ENCODE peak calls at places on chromosomes 11 and 22, in four cellular contexts. One of them, this sample, is unnamed.

GRCh38 chr11:114774599-114775365 is 96.5 kb downstream of the NXPE2 start:
- DNase-seq in fibroblast of lung: peak
- DNase-seq in H9: peak
- DNase-seq in HFF-Myc: no peak
- DNase-seq in this sample: peak

GRCh38 chr11:119673389-119674336 is 55.3 kb downstream of the NECTIN1 start:
- DNase-seq in fibroblast of lung: no peak
- DNase-seq in H9: no peak
- DNase-seq in HFF-Myc: no peak
- DNase-seq in this sample: no peak

GRCh38 chr11:2665747-2666710 is 33.8 kb downstream of the KCNQ1OT1 start:
- DNase-seq in fibroblast of lung: peak
- DNase-seq in H9: peak
- DNase-seq in HFF-Myc: no peak
- DNase-seq in this sample: no peak

GRCh38 chr11:130426223-130427048 is 2.0 kb downstream of the ADAMTS8 start:
- DNase-seq in fibroblast of lung: no peak
- DNase-seq in H9: no peak
- DNase-seq in HFF-Myc: no peak
- DNase-seq in this sample: no peak

GRCh38 chr11:2551131-2551530 is 106.3 kb downstream of the KCNQ1 start:
- DNase-seq in fibroblast of lung: no peak
- DNase-seq in H9: no peak
- DNase-seq in HFF-Myc: no peak
- DNase-seq in this sample: peak

GRCh38 chr11:68355471-68355870 is 43.1 kb downstream of the LRP5 start:
- DNase-seq in fibroblast of lung: no peak
- DNase-seq in H9: no peak
- DNase-seq in HFF-Myc: no peak
- DNase-seq in this sample: no peak

GRCh38 chr11:116590844-116591575 is 181.8 kb downstream of the BUD13 start:
- DNase-seq in fibroblast of lung: no peak
- DNase-seq in H9: no peak
- DNase-seq in HFF-Myc: no peak
- DNase-seq in this sample: no peak

GRCh38 chr11:113752932-113753331 is 20.6 kb downstream of the ZW10 start:
- DNase-seq in fibroblast of lung: no peak
- DNase-seq in H9: no peak
- DNase-seq in HFF-Myc: no peak
- DNase-seq in this sample: no peak

GRCh38 chr22:37095113-37095512 is 14.4 kb downstream of the TMPRSS6 start:
- DNase-seq in fibroblast of lung: no peak
- DNase-seq in H9: no peak
- DNase-seq in HFF-Myc: no peak
- DNase-seq in this sample: no peak

DNA sequence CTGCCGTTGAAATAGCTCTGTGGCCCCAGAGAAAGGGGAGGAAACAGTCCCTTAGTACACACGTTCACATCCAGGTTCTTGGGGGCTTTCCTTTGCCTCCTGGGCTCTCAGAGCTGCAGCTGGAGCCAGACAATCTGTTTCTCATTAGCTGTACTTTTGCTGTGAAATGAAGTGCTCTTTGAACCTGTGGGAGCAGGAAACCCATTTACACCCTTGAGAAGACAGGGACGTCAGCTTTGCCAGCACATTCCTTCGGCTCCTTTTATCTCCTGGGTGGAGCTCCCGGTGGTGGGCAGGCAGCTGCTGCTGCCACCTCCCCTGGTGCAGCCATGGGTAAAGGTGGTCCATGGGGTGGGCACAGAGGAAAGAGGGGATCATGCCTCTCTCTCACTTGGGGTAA is 80.6 kb upstream of the TIMP3 start:
- DNase-seq in fibroblast of lung: peak
- DNase-seq in H9: no peak
- DNase-seq in HFF-Myc: peak
- DNase-seq in this sample: no peak
- TF ChIP-seq CTCF in fibroblast of lung: no peak
- TF ChIP-seq CTCF in H9: no peak
- TF ChIP-seq CTCF in HFF-Myc: no peak
- TF ChIP-seq CTCF in this sample: no peak

GRCh38 chr11:103903621-103904323 is 132.7 kb upstream of the DDI1 start:
- DNase-seq in fibroblast of lung: no peak
- DNase-seq in H9: no peak
- DNase-seq in HFF-Myc: no peak
- DNase-seq in this sample: no peak
- TF ChIP-seq CTCF in fibroblast of lung: no peak
- TF ChIP-seq CTCF in H9: no peak
- TF ChIP-seq CTCF in HFF-Myc: no peak
- TF ChIP-seq CTCF in this sample: no peak

DNA sequence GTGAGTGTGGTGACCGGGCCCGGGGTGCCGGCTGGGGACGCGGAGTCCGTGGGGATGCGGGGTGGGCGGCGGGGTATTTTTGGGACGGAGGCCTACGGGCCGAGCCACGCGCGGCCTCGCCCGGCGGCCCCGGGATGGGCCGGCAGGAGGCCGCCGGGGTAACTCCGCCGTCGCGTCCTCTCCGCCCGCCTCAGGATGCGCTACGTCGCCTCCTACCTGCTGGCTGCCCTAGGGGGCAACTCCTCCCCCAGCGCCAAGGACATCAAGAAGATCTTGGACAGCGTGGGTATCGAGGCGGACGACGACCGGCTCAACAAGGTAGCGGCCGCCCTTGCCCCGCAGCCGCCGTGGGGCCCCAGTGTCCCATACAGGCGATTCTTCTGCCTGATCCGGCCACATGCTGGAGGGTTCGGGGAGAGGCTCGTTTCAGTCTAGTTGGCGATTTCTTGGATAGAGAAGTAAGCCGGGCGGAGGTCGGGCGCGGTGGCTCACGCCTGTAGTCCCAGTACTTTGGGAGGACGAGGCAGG is 337 bp downstream of the RPLP2 start:
- DNase-seq in fibroblast of lung: no peak
- DNase-seq in H9: no peak
- DNase-seq in HFF-Myc: no peak
- DNase-seq in this sample: no peak
- TF ChIP-seq CTCF in fibroblast of lung: no peak
- TF ChIP-seq CTCF in H9: peak
- TF ChIP-seq CTCF in HFF-Myc: no peak
- TF ChIP-seq CTCF in this sample: no peak

GRCh38 chr22:46429327-46429853 is 93.9 kb downstream of the TRMU start:
- DNase-seq in fibroblast of lung: no peak
- DNase-seq in H9: no peak
- DNase-seq in HFF-Myc: no peak
- DNase-seq in this sample: no peak
- TF ChIP-seq CTCF in fibroblast of lung: no peak
- TF ChIP-seq CTCF in H9: no peak
- TF ChIP-seq CTCF in HFF-Myc: no peak
- TF ChIP-seq CTCF in this sample: no peak

GRCh38 chr11:29272019-29272654 is 744.7 kb downstream of the KCNA4 start:
- DNase-seq in fibroblast of lung: peak
- DNase-seq in H9: no peak
- DNase-seq in HFF-Myc: no peak
- DNase-seq in this sample: no peak
- TF ChIP-seq CTCF in fibroblast of lung: peak
- TF ChIP-seq CTCF in H9: peak
- TF ChIP-seq CTCF in HFF-Myc: peak
- TF ChIP-seq CTCF in this sample: no peak